ENCODE peak calls at places on chromosomes 11 and 22, in eight cellular contexts. One of them, this sample, is unnamed.
A peak's percentile ranks its signal among the peaks of the same experiment; 100 is the strongest.

GRCh38 chr11:71563401-71563800 is 2.0 kb upstream of the KRTAP5-10 start:
- DNase-seq in esophagus squamous epithelium: no peak
- DNase-seq in WERI-Rb-1: peak; percentile 59
- DNase-seq in CD4-positive, CD25-positive, alpha-beta regulatory T cell: peak; percentile 35
- DNase-seq in ovary: no peak
- DNase-seq in psoas muscle: no peak
- DNase-seq in lower leg skin: no peak
- DNase-seq in fibroblast of villous mesenchyme: peak; percentile 34
- DNase-seq in this sample: no peak

GRCh38 chr22:20164863-20165262 is 14.0 kb upstream of the CCDC188 start:
- DNase-seq in esophagus squamous epithelium: no peak
- DNase-seq in WERI-Rb-1: no peak
- DNase-seq in CD4-positive, CD25-positive, alpha-beta regulatory T cell: no peak
- DNase-seq in ovary: no peak
- DNase-seq in psoas muscle: no peak
- DNase-seq in lower leg skin: no peak
- DNase-seq in fibroblast of villous mesenchyme: no peak
- DNase-seq in this sample: no peak

GRCh38 chr11:113255096-113255495 is 59.3 kb upstream of the TTC12 start:
- DNase-seq in esophagus squamous epithelium: no peak
- DNase-seq in WERI-Rb-1: no peak
- DNase-seq in CD4-positive, CD25-positive, alpha-beta regulatory T cell: no peak
- DNase-seq in ovary: no peak
- DNase-seq in psoas muscle: no peak
- DNase-seq in lower leg skin: no peak
- DNase-seq in fibroblast of villous mesenchyme: peak; percentile 42
- DNase-seq in this sample: no peak

GRCh38 chr11:94877446-94878200 is 95.7 kb downstream of the CWC15 start:
- DNase-seq in esophagus squamous epithelium: no peak
- DNase-seq in WERI-Rb-1: no peak
- DNase-seq in CD4-positive, CD25-positive, alpha-beta regulatory T cell: no peak
- DNase-seq in ovary: no peak
- DNase-seq in psoas muscle: no peak
- DNase-seq in lower leg skin: peak; percentile 31
- DNase-seq in fibroblast of villous mesenchyme: peak; percentile 90
- DNase-seq in this sample: no peak

GRCh38 chr22:49632199-49633009 is 195.3 kb downstream of the BRD1 start:
- DNase-seq in esophagus squamous epithelium: no peak
- DNase-seq in WERI-Rb-1: peak; percentile 80
- DNase-seq in CD4-positive, CD25-positive, alpha-beta regulatory T cell: no peak
- DNase-seq in ovary: peak; percentile 62
- DNase-seq in psoas muscle: peak; percentile 75
- DNase-seq in lower leg skin: no peak
- DNase-seq in fibroblast of villous mesenchyme: peak; percentile 6
- DNase-seq in this sample: peak; percentile 58

GRCh38 chr11:102676086-102676485 is 29.5 kb downstream of the MMP27 start:
- DNase-seq in esophagus squamous epithelium: no peak
- DNase-seq in WERI-Rb-1: peak; percentile 21
- DNase-seq in CD4-positive, CD25-positive, alpha-beta regulatory T cell: no peak
- DNase-seq in ovary: no peak
- DNase-seq in psoas muscle: no peak
- DNase-seq in lower leg skin: no peak
- DNase-seq in fibroblast of villous mesenchyme: no peak
- DNase-seq in this sample: no peak

GRCh38 chr22:49099496-49100124 is 728.1 kb downstream of the BRD1 start:
- DNase-seq in esophagus squamous epithelium: no peak
- DNase-seq in WERI-Rb-1: no peak
- DNase-seq in CD4-positive, CD25-positive, alpha-beta regulatory T cell: no peak
- DNase-seq in ovary: no peak
- DNase-seq in psoas muscle: peak; percentile 14
- DNase-seq in lower leg skin: no peak
- DNase-seq in fibroblast of villous mesenchyme: no peak
- DNase-seq in this sample: no peak

GRCh38 chr22:19066531-19067271 is 55.5 kb downstream of the DGCR2 start:
- DNase-seq in esophagus squamous epithelium: no peak
- DNase-seq in WERI-Rb-1: no peak
- DNase-seq in CD4-positive, CD25-positive, alpha-beta regulatory T cell: no peak
- DNase-seq in ovary: no peak
- DNase-seq in psoas muscle: peak; percentile 72
- DNase-seq in lower leg skin: no peak
- DNase-seq in fibroblast of villous mesenchyme: peak; percentile 58
- DNase-seq in this sample: no peak

GRCh38 chr11:61635787-61636186 is 44.4 kb upstream of the DAGLA start:
- DNase-seq in esophagus squamous epithelium: no peak
- DNase-seq in WERI-Rb-1: peak; percentile 75
- DNase-seq in CD4-positive, CD25-positive, alpha-beta regulatory T cell: no peak
- DNase-seq in ovary: no peak
- DNase-seq in psoas muscle: no peak
- DNase-seq in lower leg skin: no peak
- DNase-seq in fibroblast of villous mesenchyme: no peak
- DNase-seq in this sample: no peak

GRCh38 chr11:2892215-2893020 is 6.8 kb upstream of the CDKN1C start:
- DNase-seq in esophagus squamous epithelium: no peak
- DNase-seq in WERI-Rb-1: peak; percentile 78
- DNase-seq in CD4-positive, CD25-positive, alpha-beta regulatory T cell: peak; percentile 88
- DNase-seq in ovary: peak; percentile 79
- DNase-seq in psoas muscle: no peak
- DNase-seq in lower leg skin: no peak
- DNase-seq in fibroblast of villous mesenchyme: no peak
- DNase-seq in this sample: peak; percentile 21

GRCh38 chr11:122261546-122261945 is 145.5 kb upstream of the BLID start:
- DNase-seq in esophagus squamous epithelium: no peak
- DNase-seq in WERI-Rb-1: no peak
- DNase-seq in CD4-positive, CD25-positive, alpha-beta regulatory T cell: no peak
- DNase-seq in ovary: no peak
- DNase-seq in psoas muscle: no peak
- DNase-seq in lower leg skin: no peak
- DNase-seq in fibroblast of villous mesenchyme: peak; percentile 13
- DNase-seq in this sample: no peak

GRCh38 chr11:22711212-22711770 is 44.9 kb downstream of the GAS2 start:
- DNase-seq in esophagus squamous epithelium: no peak
- DNase-seq in WERI-Rb-1: no peak
- DNase-seq in CD4-positive, CD25-positive, alpha-beta regulatory T cell: no peak
- DNase-seq in ovary: no peak
- DNase-seq in psoas muscle: no peak
- DNase-seq in lower leg skin: no peak
- DNase-seq in fibroblast of villous mesenchyme: no peak
- DNase-seq in this sample: peak; percentile 10

GRCh38 chr11:35588627-35589026 is 29.6 kb upstream of the FJX1 start:
- DNase-seq in esophagus squamous epithelium: no peak
- DNase-seq in WERI-Rb-1: no peak
- DNase-seq in CD4-positive, CD25-positive, alpha-beta regulatory T cell: no peak
- DNase-seq in ovary: no peak
- DNase-seq in psoas muscle: no peak
- DNase-seq in lower leg skin: no peak
- DNase-seq in fibroblast of villous mesenchyme: peak; percentile 69
- DNase-seq in this sample: no peak

GRCh38 chr11:44031549-44031948 is 16.2 kb upstream of the ACCSL start:
- DNase-seq in esophagus squamous epithelium: no peak
- DNase-seq in WERI-Rb-1: no peak
- DNase-seq in CD4-positive, CD25-positive, alpha-beta regulatory T cell: no peak
- DNase-seq in ovary: no peak
- DNase-seq in psoas muscle: no peak
- DNase-seq in lower leg skin: no peak
- DNase-seq in fibroblast of villous mesenchyme: no peak
- DNase-seq in this sample: no peak

GRCh38 chr11:10322830-10323792 is 18.2 kb downstream of the ADM start:
- DNase-seq in esophagus squamous epithelium: no peak
- DNase-seq in WERI-Rb-1: no peak
- DNase-seq in CD4-positive, CD25-positive, alpha-beta regulatory T cell: peak; percentile 68
- DNase-seq in ovary: peak; percentile 52
- DNase-seq in psoas muscle: peak; percentile 70
- DNase-seq in lower leg skin: peak; percentile 92
- DNase-seq in fibroblast of villous mesenchyme: peak; percentile 93
- DNase-seq in this sample: peak; percentile 73

GRCh38 chr11:105220175-105220574 is 80.6 kb upstream of the CARD18 start:
- DNase-seq in esophagus squamous epithelium: no peak
- DNase-seq in WERI-Rb-1: no peak
- DNase-seq in CD4-positive, CD25-positive, alpha-beta regulatory T cell: no peak
- DNase-seq in ovary: no peak
- DNase-seq in psoas muscle: no peak
- DNase-seq in lower leg skin: no peak
- DNase-seq in fibroblast of villous mesenchyme: no peak
- DNase-seq in this sample: no peak

GRCh38 chr22:42342426-42343135 is 72.1 kb upstream of the TCF20 start:
- DNase-seq in esophagus squamous epithelium: no peak
- DNase-seq in WERI-Rb-1: peak; percentile 48
- DNase-seq in CD4-positive, CD25-positive, alpha-beta regulatory T cell: no peak
- DNase-seq in ovary: no peak
- DNase-seq in psoas muscle: no peak
- DNase-seq in lower leg skin: no peak
- DNase-seq in fibroblast of villous mesenchyme: no peak
- DNase-seq in this sample: no peak

GRCh38 chr11:118139578-118139977 is 13.0 kb downstream of the SCN4B start:
- DNase-seq in esophagus squamous epithelium: no peak
- DNase-seq in WERI-Rb-1: no peak
- DNase-seq in CD4-positive, CD25-positive, alpha-beta regulatory T cell: no peak
- DNase-seq in ovary: no peak
- DNase-seq in psoas muscle: no peak
- DNase-seq in lower leg skin: no peak
- DNase-seq in fibroblast of villous mesenchyme: no peak
- DNase-seq in this sample: no peak

DNA sequence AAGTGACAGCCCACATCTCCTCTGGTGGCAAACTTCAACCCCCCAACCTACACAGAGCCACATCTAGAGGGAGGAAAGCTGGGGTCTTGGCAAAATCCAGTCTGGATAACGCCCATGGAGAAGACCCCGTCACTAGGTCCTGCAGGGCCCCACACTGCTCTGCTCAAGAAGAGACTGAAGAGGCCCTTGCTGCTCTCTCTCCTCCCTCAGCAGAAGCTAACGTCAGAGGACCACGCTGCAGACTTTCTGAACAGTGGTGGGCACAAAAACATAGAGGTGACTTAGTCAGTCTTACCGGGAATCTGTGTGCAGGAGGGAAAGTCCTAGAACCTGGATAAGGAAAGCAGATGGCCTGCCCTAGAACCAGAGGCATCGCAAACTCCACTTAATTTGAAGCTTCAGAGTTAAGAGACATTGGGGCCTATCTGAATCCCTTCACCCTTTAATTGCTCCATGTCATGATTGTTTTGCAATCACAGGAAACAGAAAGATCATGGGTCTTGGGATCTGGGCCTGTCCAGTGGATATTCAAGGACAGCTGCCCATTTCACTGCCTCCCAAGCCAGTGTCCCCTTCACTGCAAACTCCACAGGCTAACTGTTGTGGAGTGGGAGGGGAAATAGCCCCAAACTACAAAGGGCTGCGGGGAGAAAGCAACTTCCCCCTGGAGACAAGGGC is 1.7 kb downstream of the DKK3 start:
- DNase-seq in esophagus squamous epithelium: no peak
- DNase-seq in WERI-Rb-1: no peak
- DNase-seq in CD4-positive, CD25-positive, alpha-beta regulatory T cell: no peak
- DNase-seq in ovary: no peak
- DNase-seq in psoas muscle: no peak
- DNase-seq in lower leg skin: peak; percentile 68
- DNase-seq in fibroblast of villous mesenchyme: peak; percentile 48
- DNase-seq in this sample: no peak
- H3K4me3 ChIP-seq in esophagus squamous epithelium: peak overlapping the region; percentile 81
- H3K4me3 ChIP-seq in WERI-Rb-1: no peak overlapping the region
- H3K4me3 ChIP-seq in CD4-positive, CD25-positive, alpha-beta regulatory T cell: no peak overlapping the region
- H3K4me3 ChIP-seq in ovary: no peak overlapping the region
- H3K4me3 ChIP-seq in psoas muscle: no peak overlapping the region
- H3K4me3 ChIP-seq in lower leg skin: no peak overlapping the region
- H3K4me3 ChIP-seq in fibroblast of villous mesenchyme: peak overlapping the region; percentile 88
- H3K4me3 ChIP-seq in this sample: no peak overlapping the region

GRCh38 chr22:35611200-35611890 is 5.8 kb downstream of the MB start:
- DNase-seq in esophagus squamous epithelium: no peak
- DNase-seq in WERI-Rb-1: no peak
- DNase-seq in CD4-positive, CD25-positive, alpha-beta regulatory T cell: no peak
- DNase-seq in ovary: no peak
- DNase-seq in psoas muscle: no peak
- DNase-seq in lower leg skin: no peak
- DNase-seq in fibroblast of villous mesenchyme: no peak
- DNase-seq in this sample: no peak

GRCh38 chr22:35609261-35609660 is 7.9 kb downstream of the MB start:
- DNase-seq in esophagus squamous epithelium: no peak
- DNase-seq in WERI-Rb-1: no peak
- DNase-seq in CD4-positive, CD25-positive, alpha-beta regulatory T cell: no peak
- DNase-seq in ovary: no peak
- DNase-seq in psoas muscle: no peak
- DNase-seq in lower leg skin: no peak
- DNase-seq in fibroblast of villous mesenchyme: no peak
- DNase-seq in this sample: no peak

GRCh38 chr22:35609761-35610160 is 7.4 kb downstream of the MB start:
- DNase-seq in esophagus squamous epithelium: no peak
- DNase-seq in WERI-Rb-1: no peak
- DNase-seq in CD4-positive, CD25-positive, alpha-beta regulatory T cell: no peak
- DNase-seq in ovary: no peak
- DNase-seq in psoas muscle: no peak
- DNase-seq in lower leg skin: no peak
- DNase-seq in fibroblast of villous mesenchyme: no peak
- DNase-seq in this sample: no peak

GRCh38 chr22:35611891-35612576 is 5.1 kb downstream of the MB start:
- DNase-seq in esophagus squamous epithelium: no peak
- DNase-seq in WERI-Rb-1: no peak
- DNase-seq in CD4-positive, CD25-positive, alpha-beta regulatory T cell: no peak
- DNase-seq in ovary: no peak
- DNase-seq in psoas muscle: peak; percentile 51
- DNase-seq in lower leg skin: no peak
- DNase-seq in fibroblast of villous mesenchyme: peak; percentile 49
- DNase-seq in this sample: no peak

DNA sequence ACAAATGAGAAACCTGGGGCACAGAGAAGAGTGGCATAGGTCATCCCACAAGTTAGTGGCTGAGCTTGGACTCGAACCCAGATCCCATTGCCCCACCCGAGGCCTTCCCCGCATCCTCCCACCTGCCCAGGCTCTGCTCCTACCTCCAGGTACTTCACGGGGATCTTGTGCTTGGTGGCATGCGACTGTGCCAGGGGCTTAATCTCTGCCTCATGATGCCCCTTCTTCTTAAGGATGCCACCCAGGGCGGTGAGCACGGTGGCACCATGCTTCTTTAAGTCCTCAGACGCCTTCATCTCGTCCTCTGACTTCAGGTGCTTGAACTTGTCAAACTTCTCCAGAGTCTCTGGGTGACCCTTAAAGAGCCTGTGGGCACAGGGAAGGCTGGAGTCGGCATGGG is 6.4 kb downstream of the MB start:
- DNase-seq in esophagus squamous epithelium: no peak
- DNase-seq in WERI-Rb-1: no peak
- DNase-seq in CD4-positive, CD25-positive, alpha-beta regulatory T cell: no peak
- DNase-seq in ovary: no peak
- DNase-seq in psoas muscle: no peak
- DNase-seq in lower leg skin: no peak
- DNase-seq in fibroblast of villous mesenchyme: no peak
- DNase-seq in this sample: no peak
- H3K4me3 ChIP-seq in esophagus squamous epithelium: no peak overlapping the region
- H3K4me3 ChIP-seq in WERI-Rb-1: no peak overlapping the region
- H3K4me3 ChIP-seq in CD4-positive, CD25-positive, alpha-beta regulatory T cell: no peak overlapping the region
- H3K4me3 ChIP-seq in ovary: no peak overlapping the region
- H3K4me3 ChIP-seq in psoas muscle: no peak overlapping the region
- H3K4me3 ChIP-seq in lower leg skin: no peak overlapping the region
- H3K4me3 ChIP-seq in fibroblast of villous mesenchyme: no peak overlapping the region
- H3K4me3 ChIP-seq in this sample: no peak overlapping the region

GRCh38 chr11:46063138-46063537 is 58.1 kb downstream of the PHF21A start:
- DNase-seq in esophagus squamous epithelium: no peak
- DNase-seq in WERI-Rb-1: no peak
- DNase-seq in CD4-positive, CD25-positive, alpha-beta regulatory T cell: no peak
- DNase-seq in ovary: no peak
- DNase-seq in psoas muscle: no peak
- DNase-seq in lower leg skin: no peak
- DNase-seq in fibroblast of villous mesenchyme: no peak
- DNase-seq in this sample: no peak
- H3K4me3 ChIP-seq in esophagus squamous epithelium: no peak overlapping the region
- H3K4me3 ChIP-seq in WERI-Rb-1: no peak overlapping the region
- H3K4me3 ChIP-seq in CD4-positive, CD25-positive, alpha-beta regulatory T cell: no peak overlapping the region
- H3K4me3 ChIP-seq in ovary: no peak overlapping the region
- H3K4me3 ChIP-seq in psoas muscle: no peak overlapping the region
- H3K4me3 ChIP-seq in lower leg skin: no peak overlapping the region
- H3K4me3 ChIP-seq in fibroblast of villous mesenchyme: no peak overlapping the region
- H3K4me3 ChIP-seq in this sample: no peak overlapping the region

GRCh38 chr11:64870893-64871849 is 7.2 kb downstream of the EHD1 start:
- DNase-seq in esophagus squamous epithelium: no peak
- DNase-seq in WERI-Rb-1: no peak
- DNase-seq in CD4-positive, CD25-positive, alpha-beta regulatory T cell: peak; percentile 67
- DNase-seq in ovary: no peak
- DNase-seq in psoas muscle: no peak
- DNase-seq in lower leg skin: no peak
- DNase-seq in fibroblast of villous mesenchyme: no peak
- DNase-seq in this sample: no peak
- H3K4me3 ChIP-seq in esophagus squamous epithelium: peak overlapping the region; percentile 45
- H3K4me3 ChIP-seq in WERI-Rb-1: no peak overlapping the region
- H3K4me3 ChIP-seq in CD4-positive, CD25-positive, alpha-beta regulatory T cell: peak overlapping the region; percentile 74
- H3K4me3 ChIP-seq in ovary: no peak overlapping the region
- H3K4me3 ChIP-seq in psoas muscle: peak overlapping the region; percentile 43
- H3K4me3 ChIP-seq in lower leg skin: no peak overlapping the region
- H3K4me3 ChIP-seq in fibroblast of villous mesenchyme: no peak overlapping the region
- H3K4me3 ChIP-seq in this sample: no peak overlapping the region